ENCODE peak calls at places on chromosomes 13 and 19, in four cellular contexts. L, O, R and N are unnamed samples.

GRCh38 chr13:20142927-20143480 is 17.8 kb downstream of the GJA3 start:
- DNase-seq in L (no peak), O (no peak), R (no peak), N (no peak)

GRCh38 chr19:16949496-16950023 is 60.8 kb downstream of the F2RL3 start:
- DNase-seq in R (no peak), O (no peak), L (no peak), N (no peak)

GRCh38 chr19:3161453-3161852 is 17.1 kb upstream of the S1PR4 start:
- DNase-seq in R (no peak), L (peak), O (no peak), N (peak)

GRCh38 chr19:13806728-13807127 is 11.5 kb downstream of the ZSWIM4 start:
- DNase-seq in L (no peak), O (no peak), R (no peak), N (no peak)

GRCh38 chr13:30898721-30899188 is 7.3 kb upstream of the MEDAG start:
- DNase-seq in O (no peak), L (peak), R (no peak), N (peak)

GRCh38 chr19:42468273-42468796 is 25.6 kb upstream of the CXCL17 start:
- DNase-seq in O (no peak), R (no peak), L (peak), N (peak)

GRCh38 chr19:11736696-11737095 is 2.0 kb downstream of the ZNF823 start:
- DNase-seq in R (no peak), O (peak), L (peak), N (peak)

GRCh38 chr13:40580566-40581276 is 85.7 kb downstream of the FOXO1 start:
- DNase-seq in O (no peak), L (no peak), R (no peak), N (no peak)

GRCh38 chr19:34577531-34578101 is 96.1 kb downstream of the WTIP start:
- DNase-seq in O (no peak), R (peak), L (no peak), N (no peak)

GRCh38 chr19:45245826-45246225 is 619 bp upstream of the EXOC3L2 start:
- DNase-seq in R (no peak), O (no peak), L (no peak), N (no peak)

GRCh38 chr13:109180905-109181425 is 551.6 kb downstream of the MYO16 start:
- DNase-seq in R (no peak), O (no peak), L (peak), N (peak)

GRCh38 chr13:77330009-77330471 is 3.1 kb upstream of the MYCBP2 start:
- DNase-seq in R (no peak), O (peak), L (peak), N (no peak)

GRCh38 chr13:36445278-36445677 is 13.0 kb downstream of the CCNA1 start:
- DNase-seq in O (no peak), R (no peak), L (no peak), N (no peak)

GRCh38 chr19:45769054-45769782 is at the start of gene SIX5:
- DNase-seq in O (peak), L (peak), R (peak), N (peak)

GRCh38 chr19:35509018-35509652 is 4.3 kb downstream of the DMKN start:
- DNase-seq in L (peak), R (peak), O (no peak), N (no peak)

GRCh38 chr13:74084375-74084902 is 49.8 kb downstream of the KLF12 start:
- DNase-seq in O (no peak), L (no peak), R (no peak), N (no peak)

GRCh38 chr19:18397242-18398202 is at the start of gene LRRC25:
- DNase-seq in R (peak), O (no peak), L (no peak), N (no peak)

GRCh38 chr13:109787135-109787954 is 962 bp upstream of the IRS2 start:
- DNase-seq in L (peak), R (peak), O (peak), N (peak)

GRCh38 chr19:38848299-38849146 is 1.3 kb downstream of the HNRNPL start:
- DNase-seq in L (no peak), O (no peak), R (no peak), N (no peak)

GRCh38 chr13:40231311-40231710 is 435.1 kb downstream of the FOXO1 start:
- DNase-seq in O (no peak), R (no peak), L (no peak), N (peak)

GRCh38 chr19:43574424-43575155 is 737 bp downstream of the XRCC1 start:
- DNase-seq in O (no peak), R (no peak), L (peak), N (no peak)

GRCh38 chr19:8069116-8069973 is 16.8 kb downstream of the CCL25 start:
- DNase-seq in O (no peak), R (peak), L (no peak), N (no peak)

GRCh38 chr19:38559428-38560401 is 58.0 kb downstream of the MAP4K1 start:
- DNase-seq in O (no peak), R (no peak), L (peak), N (no peak)

GRCh38 chr13:88339271-88339741 is 668.1 kb downstream of the SLITRK5 start:
- DNase-seq in O (peak), L (no peak), R (no peak), N (peak)

GRCh38 chr19:11338569-11339253 is 746 bp downstream of the RAB3D start:
- DNase-seq in R (peak), L (no peak), O (no peak), N (no peak)

GRCh38 chr13:40063278-40063698 is 407.8 kb downstream of the COG6 start:
- DNase-seq in R (no peak), L (no peak), O (peak), N (no peak)

GRCh38 chr19:43934055-43934984 is 762 bp downstream of the ZNF45 start:
- DNase-seq in L (peak), O (no peak), R (no peak), N (peak)

GRCh38 chr19:48390188-48391099 is 907 bp downstream of the KDELR1 start:
- DNase-seq in R (peak), L (peak), O (no peak), N (peak)

GRCh38 chr19:35040826-35041547 is 534 bp upstream of the HPN start:
- DNase-seq in R (peak), L (peak), O (no peak), N (peak)

GRCh38 chr13:85993567-85993966 is 194.3 kb upstream of the SLITRK6 start:
- DNase-seq in O (no peak), L (no peak), R (no peak), N (no peak)

GRCh38 chr13:51644649-51645048 is 60.4 kb downstream of the WDFY2 start:
- DNase-seq in L (peak), O (no peak), R (no peak), N (peak)

GRCh38 chr19:50512112-50512998 is 1.4 kb downstream of the ASPDH start:
- DNase-seq in L (no peak), O (no peak), R (no peak), N (no peak)

GRCh38 chr19:31666126-31666525 is 316.9 kb upstream of the TSHZ3 start:
- DNase-seq in L (no peak), R (no peak), O (no peak), N (no peak)

GRCh38 chr13:50236898-50237318 is 221.7 kb downstream of the KCNRG start:
- DNase-seq in L (peak), R (no peak), O (no peak), N (no peak)

GRCh38 chr19:7550987-7551761 is 15.7 kb downstream of the PNPLA6 start:
- DNase-seq in L (peak), R (peak), O (peak), N (peak)

GRCh38 chr13:79403113-79403512 is 2.9 kb downstream of the RBM26 start:
- DNase-seq in L (no peak), O (no peak), R (no peak), N (no peak)

GRCh38 chr13:78137404-78138142 is 218.9 kb upstream of the EDNRB start:
- DNase-seq in R (peak), O (peak), L (peak), N (peak)

GRCh38 chr19:41299046-41299754 is 10.8 kb upstream of the CCDC97 start:
- DNase-seq in O (no peak), R (no peak), L (no peak), N (peak)